ENCODE peak calls at places on chromosomes 3 and 15, in nine cellular contexts. X is IMR-90, P is NT2/D1, H is GM23248, T is fibroblast of lung, I is neuronal stem cell, C is mesendoderm, G is GM12878, Z is trophoblast cell. D is an unnamed sample.

GRCh38 chr3:27352047-27352446 is 17.1 kb downstream of the NEK10 start:
- DNase-seq in Z (no peak), P (no peak), C (no peak), I (no peak), G (no peak), H (no peak), X (no peak), T (no peak), D (no peak)

GRCh38 chr15:65194826-65195541 is 9.8 kb upstream of the CLPX start:
- DNase-seq in I (no peak), T (no peak), G (no peak), H (peak; percentile 8), C (no peak), P (no peak), Z (no peak), X (no peak), D (no peak)

GRCh38 chr3:46708401-46709146 is 7.4 kb downstream of the TMIE start:
- DNase-seq in T (no peak), G (no peak), H (no peak), X (no peak), I (no peak), C (no peak), P (no peak), Z (no peak), D (no peak)

GRCh38 chr3:47495111-47495510 is 18.4 kb downstream of the ELP6 start:
- DNase-seq in H (no peak), C (no peak), P (no peak), Z (no peak), X (no peak), I (no peak), G (no peak), T (no peak), D (no peak)

GRCh38 chr3:49217688-49218470 is 46.5 kb downstream of the KLHDC8B start:
- DNase-seq in C (no peak), T (peak; percentile 27), I (no peak), P (no peak), Z (no peak), X (no peak), H (peak; percentile 9), G (no peak), D (no peak)

GRCh38 chr3:150410311-150411105 is 2.4 kb downstream of the TSC22D2 start:
- DNase-seq in Z (no peak), H (peak; percentile 61), P (no peak), I (no peak), T (peak; percentile 36), X (peak; percentile 32), C (peak; percentile 40), G (no peak), D (peak; percentile 72)

GRCh38 chr3:49260711-49261357 is 16.2 kb downstream of the C3orf62 start:
- DNase-seq in T (no peak), P (no peak), C (no peak), I (no peak), Z (no peak), X (no peak), G (no peak), H (no peak), D (peak; percentile 38)

GRCh38 chr3:134017490-134017889 is 12.2 kb downstream of the SLCO2A1 start:
- DNase-seq in I (no peak), G (no peak), T (no peak), X (no peak), H (no peak), Z (no peak), C (no peak), P (no peak), D (no peak)

GRCh38 chr3:167187211-167187610 is 192.9 kb downstream of the ZBBX start:
- DNase-seq in H (no peak), P (no peak), T (no peak), Z (no peak), C (no peak), X (no peak), G (no peak), I (no peak), D (no peak)
- H3K4me3 ChIP-seq in H (no peak overlapping the region), P (no peak overlapping the region), T (no peak overlapping the region), Z (no peak overlapping the region), C (no peak overlapping the region), X (no peak overlapping the region), G (no peak overlapping the region), I (no peak overlapping the region), D (no peak overlapping the region)

DNA sequence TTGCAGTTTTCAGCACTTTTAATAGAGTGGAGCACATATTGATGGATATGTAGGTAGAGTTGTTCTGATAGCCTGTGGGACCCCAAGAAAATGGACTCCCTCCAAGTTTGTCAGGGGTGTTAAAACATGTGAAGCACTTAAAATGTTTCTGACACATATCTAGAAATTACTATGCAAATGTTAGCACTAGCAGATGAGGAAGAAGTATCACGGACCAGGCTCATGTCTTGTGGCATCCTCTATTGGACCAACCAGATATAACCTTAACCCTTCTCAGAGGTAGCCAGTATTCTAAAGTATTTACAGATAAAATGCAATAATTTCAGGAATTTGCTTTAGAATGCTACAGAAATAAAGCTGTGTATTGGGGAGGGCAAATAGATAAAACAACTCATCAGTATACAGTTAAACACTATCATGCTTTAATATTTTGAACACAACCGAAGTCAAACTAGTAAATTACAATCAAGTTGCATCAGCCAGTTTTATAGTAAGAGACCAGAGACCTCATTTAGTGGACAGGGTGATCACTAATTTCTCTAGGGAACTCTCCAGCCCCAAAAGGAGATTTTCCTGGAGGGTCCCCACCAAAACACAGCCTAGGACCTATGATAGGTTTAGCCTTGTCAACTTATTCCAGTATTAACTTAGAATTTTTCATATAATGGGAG is 57.2 kb upstream of the FBN1 start:
- DNase-seq in T (no peak), I (no peak), C (no peak), G (no peak), Z (no peak), H (peak; percentile 42), X (no peak), P (no peak), D (no peak)
- H3K9ac ChIP-seq in T (no peak overlapping the region), I (no peak overlapping the region), C (no peak overlapping the region), G (no peak overlapping the region), Z (no peak overlapping the region), H (peak overlapping the region; percentile 34), X (no peak overlapping the region), P (no peak overlapping the region), D (no peak overlapping the region)

GRCh38 chr15:99437315-99438221 is 128.2 kb upstream of the MEF2A start:
- DNase-seq in T (no peak), G (no peak), P (no peak), C (no peak), H (peak; percentile 41), X (no peak), I (no peak), Z (no peak), D (no peak)

GRCh38 chr15:99440029-99440428 is 125.8 kb upstream of the MEF2A start:
- DNase-seq in C (no peak), G (no peak), Z (no peak), X (no peak), T (no peak), H (no peak), I (no peak), P (no peak), D (no peak)

GRCh38 chr15:99438222-99438592 is 127.6 kb upstream of the MEF2A start:
- DNase-seq in H (no peak), C (no peak), I (no peak), Z (no peak), X (no peak), G (no peak), P (no peak), T (no peak), D (no peak)

GRCh38 chr15:99439524-99439835 is 126.3 kb upstream of the MEF2A start:
- DNase-seq in C (no peak), I (no peak), P (no peak), X (no peak), Z (no peak), G (no peak), H (no peak), T (no peak), D (no peak)

DNA sequence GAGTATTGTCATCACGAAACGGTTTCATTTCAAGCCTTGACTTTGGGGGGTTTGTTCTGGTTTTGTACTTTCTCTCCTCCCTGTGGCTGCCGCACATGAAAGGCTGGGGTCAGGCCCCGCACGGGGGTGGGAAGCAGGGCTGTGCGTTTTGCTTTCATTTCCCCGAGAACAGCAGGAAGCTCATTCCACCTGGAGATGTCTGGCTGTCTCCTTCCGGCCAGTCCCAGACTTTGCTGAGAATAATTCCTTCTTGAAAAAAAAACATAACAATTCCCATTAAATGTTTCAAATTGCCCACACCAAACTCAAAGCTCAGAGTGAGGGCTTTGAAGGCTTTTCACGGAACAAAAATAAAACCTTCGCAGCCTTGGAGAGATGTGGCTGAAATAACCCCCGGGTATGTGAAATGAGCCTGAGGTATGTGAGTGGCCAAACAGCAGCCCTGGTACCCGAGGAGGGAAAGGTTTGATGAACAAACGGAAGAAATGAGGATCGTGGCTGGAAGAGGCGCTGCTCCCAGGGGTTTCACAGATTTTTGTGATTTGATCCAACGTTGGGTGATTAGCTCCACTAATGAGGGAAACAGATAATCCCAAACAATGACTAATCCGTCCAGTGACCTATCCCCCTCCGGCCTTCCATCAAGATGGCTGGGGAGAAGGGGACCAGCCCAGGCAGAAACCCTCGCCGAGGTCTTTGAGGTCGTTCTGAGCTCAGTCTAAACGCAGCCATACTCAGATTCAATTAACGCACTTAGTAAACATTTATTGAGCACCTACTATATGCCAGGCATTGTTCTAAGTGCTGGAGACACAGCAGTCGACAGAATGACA is 126.9 kb upstream of the MEF2A start:
- DNase-seq in X (no peak), C (no peak), G (no peak), H (peak; percentile 10), P (no peak), T (peak; percentile 35), I (no peak), Z (no peak), D (no peak)
- H3K4me3 ChIP-seq in X (no peak overlapping the region), C (no peak overlapping the region), G (no peak overlapping the region), H (peak overlapping the region; percentile 41), P (no peak overlapping the region), T (no peak overlapping the region), I (peak overlapping the region; percentile 2), Z (no peak overlapping the region), D (no peak overlapping the region)

GRCh38 chr15:67013696-67014095 is 51.7 kb upstream of the SMAD3 start:
- DNase-seq in T (peak; percentile 94), C (peak; percentile 92), Z (no peak), P (peak; percentile 87), I (peak; percentile 38), X (peak; percentile 80), H (no peak), G (no peak), D (no peak)

GRCh38 chr15:67009576-67010569 is 55.5 kb upstream of the SMAD3 start:
- DNase-seq in G (no peak), C (no peak), T (no peak), H (no peak), Z (no peak), I (no peak), P (no peak), X (no peak), D (no peak)

GRCh38 chr15:67010898-67011619 is 54.3 kb upstream of the SMAD3 start:
- DNase-seq in H (no peak), P (no peak), X (peak; percentile 54), Z (no peak), I (no peak), C (peak; percentile 61), G (no peak), T (peak; percentile 42), D (peak; percentile 32)

GRCh38 chr15:67006089-67007065 is 59.0 kb upstream of the SMAD3 start:
- DNase-seq in Z (peak; percentile 55), T (no peak), P (no peak), I (no peak), C (no peak), G (no peak), H (no peak), X (peak; percentile 36), D (no peak)

DNA sequence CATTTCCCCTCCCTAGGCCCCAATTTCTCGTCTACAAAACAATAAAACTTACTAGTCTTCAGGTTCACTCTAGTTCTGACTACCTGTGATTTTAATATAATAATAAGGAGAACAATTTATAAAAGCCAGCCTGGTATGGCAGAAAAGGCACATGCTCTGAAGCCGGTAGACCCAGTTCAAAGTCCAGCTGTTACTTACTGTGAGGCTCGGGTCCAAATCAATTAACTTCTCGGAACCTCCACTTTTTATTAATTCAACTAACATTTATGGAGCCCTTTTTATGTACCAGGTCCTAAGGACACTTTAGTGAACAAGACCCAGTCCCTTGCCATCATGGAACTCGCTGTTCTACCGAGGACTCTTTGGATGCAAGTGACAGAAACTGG is 53.8 kb upstream of the SMAD3 start:
- DNase-seq in Z (no peak), I (no peak), G (no peak), X (no peak), C (no peak), H (no peak), T (no peak), P (no peak), D (no peak)
- H3K9ac ChIP-seq in Z (no peak overlapping the region), I (no peak overlapping the region), G (no peak overlapping the region), X (no peak overlapping the region), C (no peak overlapping the region), H (no peak overlapping the region), T (no peak overlapping the region), P (no peak overlapping the region), D (no peak overlapping the region)